ENCODE peak calls at places on chromosome 6, in six cellular contexts. F is heart right ventricle, R is kidney, X is breast epithelium, B is thoracic aorta, D is fibroblast of lung. I is an unnamed sample. For H3K4me1, the result is how much of the 10 kb centered on the place peaks cover.

GRCh38 chr6:159043986-159044385 is 805 bp downstream of the TAGAP start:
- DNase-seq in R (no peak), B (no peak), F (no peak), D (no peak), X (no peak), I (no peak)

GRCh38 chr6:102154176-102154575 is 760.7 kb downstream of the GRIK2 start:
- DNase-seq in B (no peak), R (no peak), D (no peak), X (no peak), F (no peak), I (no peak)

GRCh38 chr6:165001502-165002157 is 307.8 kb downstream of the C6orf118 start:
- DNase-seq in D (no peak), B (no peak), R (peak), F (no peak), X (no peak), I (no peak)

GRCh38 chr6:57138026-57138425 is 34.1 kb upstream of the BAG2 start:
- DNase-seq in F (no peak), D (no peak), X (no peak), B (no peak), R (no peak), I (no peak)

GRCh38 chr6:31775184-31775583 is 1.9 kb downstream of the VWA7 start:
- DNase-seq in X (no peak), R (no peak), B (no peak), D (no peak), F (no peak), I (no peak)

GRCh38 chr6:130725551-130725950 is 101.7 kb upstream of the SMLR1 start:
- DNase-seq in F (no peak), D (no peak), X (no peak), R (no peak), B (no peak), I (no peak)

GRCh38 chr6:15247750-15248450 is 2.0 kb downstream of the JARID2 start:
- DNase-seq in F (peak), X (peak), B (no peak), D (peak), R (peak), I (peak)

GRCh38 chr6:139600313-139600712 is 225.9 kb upstream of the CITED2 start:
- DNase-seq in X (no peak), F (no peak), B (no peak), D (no peak), R (no peak), I (no peak)

GRCh38 chr6:2020909-2021308 is 224.5 kb downstream of the GMDS start:
- DNase-seq in B (no peak), F (no peak), R (no peak), X (no peak), D (peak), I (no peak)

GRCh38 chr6:24205020-24205492 is 79.0 kb downstream of the NRSN1 start:
- DNase-seq in R (no peak), X (no peak), B (no peak), D (peak), F (no peak), I (no peak)

GRCh38 chr6:87154641-87155271 is 609 bp upstream of the ZNF292 start:
- DNase-seq in R (no peak), B (peak), F (no peak), D (peak), X (no peak), I (no peak)

GRCh38 chr6:46011241-46012085 is 4.2 kb downstream of the CLIC5 start:
- DNase-seq in D (no peak), X (no peak), F (no peak), B (no peak), R (no peak), I (no peak)

GRCh38 chr6:90656325-90656724 is 69.5 kb upstream of the MAP3K7 start:
- DNase-seq in D (no peak), R (no peak), X (no peak), B (no peak), F (no peak), I (no peak)

GRCh38 chr6:41187924-41188886 is 12.7 kb downstream of the TREML2 start:
- DNase-seq in B (no peak), F (no peak), D (no peak), X (no peak), R (no peak), I (no peak)

GRCh38 chr6:112253842-112254816 is at the start of gene LAMA4:
- DNase-seq in B (no peak), F (peak), X (peak), R (peak), D (peak), I (no peak)

GRCh38 chr6:112254921-112255320 is 554 bp upstream of the LAMA4 start:
- DNase-seq in B (no peak), D (no peak), F (no peak), R (no peak), X (no peak), I (no peak)

GRCh38 chr6:112251170-112251945 is 3.0 kb downstream of the LAMA4 start:
- DNase-seq in X (no peak), B (no peak), F (peak), D (peak), R (no peak), I (no peak)

GRCh38 chr6:112252571-112253504 is 1.5 kb downstream of the LAMA4 start:
- DNase-seq in X (no peak), F (no peak), B (no peak), D (peak), R (no peak), I (no peak)

DNA sequence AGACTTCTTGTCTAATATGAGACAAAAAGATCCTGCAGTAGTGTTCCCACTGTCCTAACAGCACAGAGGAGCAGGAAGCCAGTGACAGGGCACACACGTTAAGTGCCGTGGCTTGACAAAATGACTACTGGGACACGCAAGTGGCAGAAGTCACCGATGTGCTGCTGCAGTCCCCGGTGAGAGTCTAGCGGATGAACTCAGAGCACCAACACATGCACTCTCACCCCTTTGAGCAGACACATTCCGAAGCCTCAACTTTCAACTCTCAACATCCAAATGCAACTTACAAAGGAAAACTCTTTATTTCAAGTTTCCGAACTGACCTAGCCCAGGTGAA is 894 bp downstream of the LAMA4 start:
- DNase-seq in B (no peak), F (peak), X (no peak), D (no peak), R (no peak), I (no peak)
- TF ChIP-seq CTCF in B (no peak), F (no peak), X (no peak), D (no peak), R (no peak), I (no peak)

GRCh38 chr6:111800821-111801220 is 72.4 kb downstream of the FYN start:
- DNase-seq in R (no peak), D (no peak), B (no peak), X (no peak), F (no peak), I (no peak)
- H3K4me1 ChIP-seq in R (under half), D (under half), B (under half), X (under half), F (half or more), I (under half)

GRCh38 chr6:138105446-138105845 is 1.8 kb downstream of the PERP start:
- DNase-seq in F (no peak), X (no peak), B (no peak), R (no peak), D (no peak), I (peak)

GRCh38 chr6:138107078-138107751 is at the start of gene PERP:
- DNase-seq in B (no peak), X (peak), D (peak), F (peak), R (peak), I (peak)

GRCh38 chr6:138107752-138108592 is 753 bp upstream of the PERP start:
- DNase-seq in F (peak), R (no peak), B (no peak), D (no peak), X (no peak), I (no peak)

GRCh38 chr6:138105880-138106664 is 1.1 kb downstream of the PERP start:
- DNase-seq in B (no peak), X (no peak), D (peak), F (no peak), R (no peak), I (no peak)

DNA sequence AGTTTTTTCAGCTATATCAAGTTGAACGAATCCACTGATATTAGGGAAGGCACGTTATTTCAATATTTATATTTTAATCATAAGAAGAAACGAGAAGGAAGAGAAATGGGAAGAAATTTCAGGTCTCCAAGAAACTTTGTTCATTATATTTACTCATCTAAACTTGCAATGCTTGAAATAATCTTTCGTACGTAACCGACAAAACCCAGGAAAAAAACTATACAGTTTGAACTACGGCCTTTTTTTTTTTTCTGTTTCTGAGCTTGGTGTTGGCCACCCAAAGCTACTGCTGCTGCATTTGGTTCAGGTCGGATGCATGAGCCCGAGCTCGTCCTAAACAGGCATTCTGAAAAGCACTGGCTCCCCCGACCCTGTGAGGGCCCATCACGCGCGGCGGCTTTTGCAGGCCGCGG is 548 bp downstream of the PERP start:
- DNase-seq in X (no peak), B (no peak), R (no peak), D (peak), F (no peak), I (no peak)
- H3K4me3 ChIP-seq in X (peak), B (peak), R (peak), D (peak), F (peak), I (peak)

DNA sequence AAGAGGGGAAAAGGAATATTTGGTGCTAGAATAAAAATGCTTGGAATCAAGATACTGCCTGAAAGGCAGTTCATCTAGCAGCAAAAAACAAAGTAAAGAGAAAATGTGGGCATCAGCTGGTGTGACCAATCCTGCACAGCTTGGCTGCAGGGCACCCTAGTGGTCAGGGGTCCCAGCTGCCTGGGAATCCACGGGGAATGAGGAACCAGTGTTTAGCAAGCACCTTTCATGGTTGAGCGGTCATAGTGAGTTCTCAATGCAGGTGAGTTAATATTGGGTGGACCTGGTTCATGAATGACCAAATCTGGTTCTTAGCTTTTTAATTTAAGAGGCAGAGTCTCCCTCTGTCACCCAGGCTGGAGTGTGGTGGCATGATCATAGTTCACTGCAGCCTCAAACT is 53.3 kb downstream of the CAP2 start:
- DNase-seq in B (no peak), F (no peak), X (no peak), R (no peak), D (no peak), I (no peak)
- TF ChIP-seq CTCF in B (no peak), F (no peak), X (no peak), R (no peak), D (no peak), I (no peak)

GRCh38 chr6:36984581-36985383 is 1.2 kb downstream of the MTCH1 start:
- DNase-seq in X (no peak), D (peak), R (no peak), B (peak), F (no peak), I (no peak)

GRCh38 chr6:36985384-36985962 is 523 bp downstream of the MTCH1 start:
- DNase-seq in F (no peak), R (no peak), X (no peak), B (no peak), D (no peak), I (no peak)

GRCh38 chr6:36986704-36987047 is 680 bp upstream of the MTCH1 start:
- DNase-seq in X (no peak), D (no peak), B (no peak), R (no peak), F (no peak), I (no peak)

GRCh38 chr6:36983538-36983937 is 2.5 kb downstream of the MTCH1 start:
- DNase-seq in B (no peak), F (no peak), R (no peak), D (no peak), X (no peak), I (no peak)

GRCh38 chr6:36985963-36986703 is at the start of gene MTCH1:
- DNase-seq in D (peak), X (peak), F (peak), R (peak), B (peak), I (peak)
- H3K4me1 ChIP-seq in D (under half), X (under half), F (under half), R (under half), B (under half), I (under half)

GRCh38 chr6:151807513-151808330 is at the start of gene ESR1:
- DNase-seq in F (peak), X (peak), R (peak), B (no peak), D (peak), I (no peak)
- H3K4me3 ChIP-seq in F (peak), X (peak), R (peak), B (peak), D (no peak), I (peak)

GRCh38 chr6:29792123-29793035 is 35.2 kb upstream of the HLA-G start:
- DNase-seq in B (peak), D (no peak), X (peak), R (peak), F (peak), I (no peak)
- TF ChIP-seq CTCF in B (peak), D (peak), X (peak), R (peak), F (peak), I (peak)

DNA sequence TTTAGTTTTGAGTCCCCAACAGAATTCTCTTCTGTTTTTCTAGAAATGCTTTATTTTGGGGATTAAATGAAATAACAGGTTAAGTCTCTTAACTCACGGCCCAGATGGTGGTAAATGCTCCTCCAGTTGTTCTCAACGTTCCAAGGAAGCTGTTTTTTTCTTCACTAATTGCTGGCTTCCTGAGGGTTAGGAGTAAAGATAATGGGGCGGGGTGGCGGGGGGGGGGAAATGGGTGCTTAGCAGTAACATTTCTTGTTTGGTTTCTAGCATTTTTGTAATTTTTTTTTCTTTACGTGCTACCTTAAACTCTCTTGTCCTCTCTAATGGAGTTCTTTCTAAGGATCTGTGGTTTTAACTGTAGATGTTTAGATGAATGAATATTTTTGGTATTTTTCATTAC is 2.2 kb downstream of the SRSF3 start:
- DNase-seq in X (no peak), R (no peak), D (no peak), B (no peak), F (no peak), I (no peak)
- H3K4me1 ChIP-seq in X (under half), R (under half), D (under half), B (under half), F (half or more), I (under half)

DNA sequence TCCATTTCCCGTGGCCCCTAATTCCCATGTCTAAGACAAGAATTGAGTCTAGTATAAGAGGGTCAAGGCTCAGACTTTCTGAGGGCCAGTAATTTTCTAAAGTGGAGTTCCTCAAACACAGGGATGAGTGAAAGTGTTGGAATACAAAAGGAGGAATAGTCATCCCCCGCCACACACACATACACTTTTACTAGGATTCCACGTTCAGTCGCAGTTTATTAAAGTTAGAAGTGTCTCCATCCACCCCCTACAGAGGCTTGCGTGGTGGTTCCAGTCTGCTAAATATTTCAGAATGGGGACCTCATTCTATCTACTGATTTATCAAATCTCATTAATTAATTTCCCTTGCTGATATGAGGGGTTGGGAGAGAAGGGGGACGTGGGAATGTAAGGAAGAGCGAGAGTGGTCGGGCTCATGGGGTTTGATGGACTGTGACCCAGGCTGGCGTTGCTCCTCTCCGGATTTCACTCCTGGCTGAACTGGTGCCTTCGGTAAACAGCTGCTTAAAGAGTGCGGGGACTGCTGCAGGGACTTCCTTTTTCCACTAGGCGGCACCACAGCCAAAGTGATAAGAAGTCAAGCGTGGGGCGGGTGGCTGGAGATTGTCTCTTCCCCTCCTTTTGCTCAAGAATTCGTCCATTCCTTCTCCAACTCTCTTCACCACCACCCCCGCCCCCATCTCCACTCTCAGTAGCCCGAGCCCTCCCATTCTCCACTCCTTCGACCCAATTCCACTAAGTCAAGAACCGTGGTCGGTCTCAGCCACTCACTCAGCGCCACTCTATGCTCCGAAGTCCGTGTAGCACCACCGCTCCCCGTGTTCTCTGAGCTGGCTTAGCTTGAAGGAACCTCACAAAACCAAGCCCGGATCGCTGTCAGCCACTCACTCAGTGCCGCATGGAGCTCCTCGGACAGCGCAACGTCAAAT is 9.9 kb downstream of the TRIM31 start:
- DNase-seq in R (peak), F (peak), B (peak), D (peak), X (peak), I (peak)
- H3K4me3 ChIP-seq in R (peak), F (peak), B (peak), D (peak), X (peak), I (peak)

GRCh38 chr6:27871919-27872633 is 40.1 kb downstream of the OR2B2 start:
- DNase-seq in X (peak), R (peak), D (peak), F (peak), B (no peak), I (peak)
- TF ChIP-seq CTCF in X (no peak), R (no peak), D (peak), F (peak), B (no peak), I (no peak)

I was measured in RWPE2.